ENCODE peak calls at places on chromosomes 16 and 17, in four cellular contexts. One of them, this sample, is unnamed.

GRCh38 chr17:12624221-12624620 is 41.5 kb upstream of the MYOCD start:
- DNase-seq in activated CD8-positive, alpha-beta memory T cell treated with anti-CD3 and anti-CD28 coated beads for 4 hours: no peak
- DNase-seq in IMR-90: peak; percentile 39
- DNase-seq in memory B cell: no peak
- DNase-seq in this sample: no peak

GRCh38 chr17:59621771-59622170 is 2.1 kb downstream of the CLTC start:
- DNase-seq in activated CD8-positive, alpha-beta memory T cell treated with anti-CD3 and anti-CD28 coated beads for 4 hours: no peak
- DNase-seq in IMR-90: no peak
- DNase-seq in memory B cell: no peak
- DNase-seq in this sample: no peak

GRCh38 chr16:67562526-67562917 is at the start of gene CTCF:
- DNase-seq in activated CD8-positive, alpha-beta memory T cell treated with anti-CD3 and anti-CD28 coated beads for 4 hours: peak; percentile 64
- DNase-seq in IMR-90: peak; percentile 81
- DNase-seq in memory B cell: no peak
- DNase-seq in this sample: peak; percentile 87

GRCh38 chr17:35684046-35684802 is 47.2 kb upstream of the RASL10B start:
- DNase-seq in activated CD8-positive, alpha-beta memory T cell treated with anti-CD3 and anti-CD28 coated beads for 4 hours: no peak
- DNase-seq in IMR-90: peak; percentile 65
- DNase-seq in memory B cell: no peak
- DNase-seq in this sample: no peak

GRCh38 chr16:17748005-17748719 is 277.4 kb upstream of the XYLT1 start:
- DNase-seq in activated CD8-positive, alpha-beta memory T cell treated with anti-CD3 and anti-CD28 coated beads for 4 hours: no peak
- DNase-seq in IMR-90: no peak
- DNase-seq in memory B cell: no peak
- DNase-seq in this sample: no peak

GRCh38 chr17:869567-870530 is 87.7 kb downstream of the MRM3 start:
- DNase-seq in activated CD8-positive, alpha-beta memory T cell treated with anti-CD3 and anti-CD28 coated beads for 4 hours: no peak
- DNase-seq in IMR-90: peak; percentile 76
- DNase-seq in memory B cell: no peak
- DNase-seq in this sample: no peak

GRCh38 chr16:24282129-24282528 is 26.0 kb downstream of the CACNG3 start:
- DNase-seq in activated CD8-positive, alpha-beta memory T cell treated with anti-CD3 and anti-CD28 coated beads for 4 hours: no peak
- DNase-seq in IMR-90: no peak
- DNase-seq in memory B cell: no peak
- DNase-seq in this sample: no peak

GRCh38 chr16:71777329-71777728 is 31.3 kb downstream of the AP1G1 start:
- DNase-seq in activated CD8-positive, alpha-beta memory T cell treated with anti-CD3 and anti-CD28 coated beads for 4 hours: no peak
- DNase-seq in IMR-90: no peak
- DNase-seq in memory B cell: no peak
- DNase-seq in this sample: no peak

GRCh38 chr16:86725401-86725800 is 147.1 kb downstream of the FOXL1 start:
- DNase-seq in activated CD8-positive, alpha-beta memory T cell treated with anti-CD3 and anti-CD28 coated beads for 4 hours: no peak
- DNase-seq in IMR-90: peak; percentile 49
- DNase-seq in memory B cell: no peak
- DNase-seq in this sample: no peak

GRCh38 chr16:54402270-54402669 is 115.7 kb upstream of the IRX3 start:
- DNase-seq in activated CD8-positive, alpha-beta memory T cell treated with anti-CD3 and anti-CD28 coated beads for 4 hours: no peak
- DNase-seq in IMR-90: no peak
- DNase-seq in memory B cell: no peak
- DNase-seq in this sample: no peak

GRCh38 chr16:6160303-6160702 is 1062.7 kb upstream of the EEF2KMT start:
- DNase-seq in activated CD8-positive, alpha-beta memory T cell treated with anti-CD3 and anti-CD28 coated beads for 4 hours: no peak
- DNase-seq in IMR-90: no peak
- DNase-seq in memory B cell: no peak
- DNase-seq in this sample: no peak

GRCh38 chr17:38890410-38890746 is 20.5 kb downstream of the LASP1 start:
- DNase-seq in activated CD8-positive, alpha-beta memory T cell treated with anti-CD3 and anti-CD28 coated beads for 4 hours: no peak
- DNase-seq in IMR-90: no peak
- DNase-seq in memory B cell: no peak
- DNase-seq in this sample: no peak

GRCh38 chr16:4556112-4556511 is at the start of gene C16orf96:
- DNase-seq in activated CD8-positive, alpha-beta memory T cell treated with anti-CD3 and anti-CD28 coated beads for 4 hours: no peak
- DNase-seq in IMR-90: no peak
- DNase-seq in memory B cell: no peak
- DNase-seq in this sample: no peak

GRCh38 chr16:89601906-89602272 is 11.6 kb upstream of the DPEP1 start:
- DNase-seq in activated CD8-positive, alpha-beta memory T cell treated with anti-CD3 and anti-CD28 coated beads for 4 hours: no peak
- DNase-seq in IMR-90: no peak
- DNase-seq in memory B cell: no peak
- DNase-seq in this sample: no peak

GRCh38 chr17:56478836-56479447 is 114.6 kb upstream of the NOG start:
- DNase-seq in activated CD8-positive, alpha-beta memory T cell treated with anti-CD3 and anti-CD28 coated beads for 4 hours: no peak
- DNase-seq in IMR-90: peak; percentile 25
- DNase-seq in memory B cell: no peak
- DNase-seq in this sample: no peak

GRCh38 chr17:72282439-72283029 is 161.7 kb downstream of the SOX9 start:
- DNase-seq in activated CD8-positive, alpha-beta memory T cell treated with anti-CD3 and anti-CD28 coated beads for 4 hours: no peak
- DNase-seq in IMR-90: no peak
- DNase-seq in memory B cell: no peak
- DNase-seq in this sample: no peak

GRCh38 chr16:3774156-3774767 is 56.9 kb upstream of the TRAP1 start:
- DNase-seq in activated CD8-positive, alpha-beta memory T cell treated with anti-CD3 and anti-CD28 coated beads for 4 hours: no peak
- DNase-seq in IMR-90: peak; percentile 43
- DNase-seq in memory B cell: no peak
- DNase-seq in this sample: peak; percentile 52

GRCh38 chr17:62966426-62967110 is 533 bp downstream of the TANC2 start:
- DNase-seq in activated CD8-positive, alpha-beta memory T cell treated with anti-CD3 and anti-CD28 coated beads for 4 hours: peak; percentile 40
- DNase-seq in IMR-90: peak; percentile 18
- DNase-seq in memory B cell: no peak
- DNase-seq in this sample: peak; percentile 18

GRCh38 chr16:68274441-68274840 is 10.1 kb downstream of the SLC7A6 start:
- DNase-seq in activated CD8-positive, alpha-beta memory T cell treated with anti-CD3 and anti-CD28 coated beads for 4 hours: no peak
- DNase-seq in IMR-90: no peak
- DNase-seq in memory B cell: no peak
- DNase-seq in this sample: no peak

GRCh38 chr16:68373528-68374250 is 62.9 kb downstream of the PRMT7 start:
- DNase-seq in activated CD8-positive, alpha-beta memory T cell treated with anti-CD3 and anti-CD28 coated beads for 4 hours: no peak
- DNase-seq in IMR-90: no peak
- DNase-seq in memory B cell: no peak
- DNase-seq in this sample: no peak

GRCh38 chr16:12416136-12416787 is 387.4 kb downstream of the CPPED1 start:
- DNase-seq in activated CD8-positive, alpha-beta memory T cell treated with anti-CD3 and anti-CD28 coated beads for 4 hours: no peak
- DNase-seq in IMR-90: no peak
- DNase-seq in memory B cell: no peak
- DNase-seq in this sample: no peak

GRCh38 chr16:9913604-9914330 is 268.5 kb downstream of the GRIN2A start:
- DNase-seq in activated CD8-positive, alpha-beta memory T cell treated with anti-CD3 and anti-CD28 coated beads for 4 hours: no peak
- DNase-seq in IMR-90: no peak
- DNase-seq in memory B cell: no peak
- DNase-seq in this sample: no peak

GRCh38 chr16:69858196-69859104 is 92.7 kb upstream of the CLEC18A start:
- DNase-seq in activated CD8-positive, alpha-beta memory T cell treated with anti-CD3 and anti-CD28 coated beads for 4 hours: no peak
- DNase-seq in IMR-90: no peak
- DNase-seq in memory B cell: no peak
- DNase-seq in this sample: no peak

GRCh38 chr17:82001657-82002056 is 21.0 kb downstream of the CENPX start:
- DNase-seq in activated CD8-positive, alpha-beta memory T cell treated with anti-CD3 and anti-CD28 coated beads for 4 hours: no peak
- DNase-seq in IMR-90: no peak
- DNase-seq in memory B cell: no peak
- DNase-seq in this sample: no peak

GRCh38 chr17:58327363-58328194 is 1.0 kb downstream of the TSPOAP1 start:
- DNase-seq in activated CD8-positive, alpha-beta memory T cell treated with anti-CD3 and anti-CD28 coated beads for 4 hours: no peak
- DNase-seq in IMR-90: no peak
- DNase-seq in memory B cell: no peak
- DNase-seq in this sample: no peak

GRCh38 chr16:80314042-80314441 is 226.8 kb upstream of the DYNLRB2 start:
- DNase-seq in activated CD8-positive, alpha-beta memory T cell treated with anti-CD3 and anti-CD28 coated beads for 4 hours: no peak
- DNase-seq in IMR-90: no peak
- DNase-seq in memory B cell: no peak
- DNase-seq in this sample: no peak

GRCh38 chr16:9297437-9298113 is 206.1 kb downstream of the HAPSTR1 start:
- DNase-seq in activated CD8-positive, alpha-beta memory T cell treated with anti-CD3 and anti-CD28 coated beads for 4 hours: no peak
- DNase-seq in IMR-90: no peak
- DNase-seq in memory B cell: no peak
- DNase-seq in this sample: peak; percentile 51

GRCh38 chr17:9080296-9080914 is 59.1 kb downstream of the NTN1 start:
- DNase-seq in activated CD8-positive, alpha-beta memory T cell treated with anti-CD3 and anti-CD28 coated beads for 4 hours: no peak
- DNase-seq in IMR-90: no peak
- DNase-seq in memory B cell: no peak
- DNase-seq in this sample: no peak

GRCh38 chr17:76578376-76578775 is 7.3 kb downstream of the ST6GALNAC2 start:
- DNase-seq in activated CD8-positive, alpha-beta memory T cell treated with anti-CD3 and anti-CD28 coated beads for 4 hours: no peak
- DNase-seq in IMR-90: peak; percentile 44
- DNase-seq in memory B cell: no peak
- DNase-seq in this sample: no peak

GRCh38 chr17:65467156-65467555 is 94.3 kb downstream of the AXIN2 start:
- DNase-seq in activated CD8-positive, alpha-beta memory T cell treated with anti-CD3 and anti-CD28 coated beads for 4 hours: no peak
- DNase-seq in IMR-90: no peak
- DNase-seq in memory B cell: no peak
- DNase-seq in this sample: no peak

GRCh38 chr17:77320501-77321256 is 179.9 kb downstream of the SEC14L1 start:
- DNase-seq in activated CD8-positive, alpha-beta memory T cell treated with anti-CD3 and anti-CD28 coated beads for 4 hours: no peak
- DNase-seq in IMR-90: no peak
- DNase-seq in memory B cell: peak; percentile 73
- DNase-seq in this sample: no peak

GRCh38 chr17:74297941-74298340 is 23.9 kb downstream of the DNAI2 start:
- DNase-seq in activated CD8-positive, alpha-beta memory T cell treated with anti-CD3 and anti-CD28 coated beads for 4 hours: no peak
- DNase-seq in IMR-90: no peak
- DNase-seq in memory B cell: no peak
- DNase-seq in this sample: no peak

GRCh38 chr17:1555618-1556471 is 6.7 kb downstream of the PITPNA start:
- DNase-seq in activated CD8-positive, alpha-beta memory T cell treated with anti-CD3 and anti-CD28 coated beads for 4 hours: no peak
- DNase-seq in IMR-90: no peak
- DNase-seq in memory B cell: no peak
- DNase-seq in this sample: peak; percentile 45

GRCh38 chr17:9668532-9668931 is 23.2 kb downstream of the USP43 start:
- DNase-seq in activated CD8-positive, alpha-beta memory T cell treated with anti-CD3 and anti-CD28 coated beads for 4 hours: no peak
- DNase-seq in IMR-90: no peak
- DNase-seq in memory B cell: no peak
- DNase-seq in this sample: no peak

GRCh38 chr17:80021600-80021999 is 14.1 kb downstream of the TBC1D16 start:
- DNase-seq in activated CD8-positive, alpha-beta memory T cell treated with anti-CD3 and anti-CD28 coated beads for 4 hours: no peak
- DNase-seq in IMR-90: no peak
- DNase-seq in memory B cell: no peak
- DNase-seq in this sample: no peak

GRCh38 chr16:66474750-66475199 is 47.7 kb downstream of the BEAN1 start:
- DNase-seq in activated CD8-positive, alpha-beta memory T cell treated with anti-CD3 and anti-CD28 coated beads for 4 hours: peak; percentile 18
- DNase-seq in IMR-90: no peak
- DNase-seq in memory B cell: no peak
- DNase-seq in this sample: no peak

GRCh38 chr16:78177927-78178326 is 78.5 kb downstream of the WWOX start:
- DNase-seq in activated CD8-positive, alpha-beta memory T cell treated with anti-CD3 and anti-CD28 coated beads for 4 hours: no peak
- DNase-seq in IMR-90: no peak
- DNase-seq in memory B cell: no peak
- DNase-seq in this sample: peak; percentile 46

GRCh38 chr16:87742781-87743490 is 22.9 kb downstream of the KLHDC4 start:
- DNase-seq in activated CD8-positive, alpha-beta memory T cell treated with anti-CD3 and anti-CD28 coated beads for 4 hours: no peak
- DNase-seq in IMR-90: no peak
- DNase-seq in memory B cell: no peak
- DNase-seq in this sample: no peak

GRCh38 chr16:4375717-4376116 is 4.1 kb downstream of the VASN start:
- DNase-seq in activated CD8-positive, alpha-beta memory T cell treated with anti-CD3 and anti-CD28 coated beads for 4 hours: no peak
- DNase-seq in IMR-90: no peak
- DNase-seq in memory B cell: no peak
- DNase-seq in this sample: no peak